ENCODE peak calls at places on chromosomes 6 and 20, in five cellular contexts. U is GM12878, F is HepG2, D is K562, Y is SK-N-SH. R is an unnamed sample.
A peak's percentile ranks its signal among the peaks of the same experiment; 100 is the strongest.

GRCh38 chr6:4844108-4844507 is 67.9 kb downstream of the CDYL start:
- DNase-seq in U (no peak), F (no peak), D (no peak), Y (no peak), R (no peak)

GRCh38 chr20:40770564-40771307 is 81.7 kb upstream of the MAFB start:
- DNase-seq in U (no peak), F (no peak), D (no peak), Y (no peak), R (no peak)

GRCh38 chr6:62103186-62103859 is 182.7 kb downstream of the KHDRBS2 start:
- DNase-seq in U (no peak), F (no peak), D (no peak), Y (no peak), R (no peak)

GRCh38 chr6:74780831-74781230 is 425.0 kb downstream of the COL12A1 start:
- DNase-seq in U (no peak), F (no peak), D (no peak), Y (no peak), R (no peak)

GRCh38 chr6:135372758-135373157 is 124.8 kb downstream of the AHI1 start:
- DNase-seq in U (no peak), F (no peak), D (no peak), Y (no peak), R (no peak)

GRCh38 chr6:145151624-145152023 is 583.7 kb downstream of the EPM2A start:
- DNase-seq in U (no peak), F (no peak), D (no peak), Y (no peak), R (no peak)

GRCh38 chr6:6697620-6698019 is 109.1 kb downstream of the LY86 start:
- DNase-seq in U (no peak), F (no peak), D (no peak), Y (no peak), R (no peak)

GRCh38 chr20:52379723-52380336 is 188.3 kb upstream of the ZFP64 start:
- DNase-seq in U (no peak), F (peak; percentile 15), D (peak; percentile 27), Y (peak; percentile 42), R (peak; percentile 7)

GRCh38 chr20:44033873-44034272 is 119.2 kb downstream of the TOX2 start:
- DNase-seq in U (no peak), F (no peak), D (no peak), Y (no peak), R (no peak)

GRCh38 chr20:23391707-23392310 is 29.5 kb downstream of the NAPB start:
- DNase-seq in U (no peak), F (no peak), D (no peak), Y (no peak), R (no peak)

GRCh38 chr20:17683218-17684076 is 1.4 kb upstream of the RRBP1 start:
- DNase-seq in U (no peak), F (peak; percentile 65), D (no peak), Y (no peak), R (no peak)

GRCh38 chr6:108260126-108260808 is 573 bp downstream of the SNX3 start:
- DNase-seq in U (peak; percentile 25), F (no peak), D (peak; percentile 80), Y (no peak), R (no peak)

GRCh38 chr6:72784071-72784470 is 162.2 kb downstream of the KCNQ5 start:
- DNase-seq in U (no peak), F (no peak), D (no peak), Y (no peak), R (no peak)

GRCh38 chr6:19538086-19538485 is 299.1 kb upstream of the ID4 start:
- DNase-seq in U (no peak), F (no peak), D (no peak), Y (no peak), R (no peak)

GRCh38 chr6:158608221-158608620 is 36.3 kb downstream of the DYNLT1 start:
- DNase-seq in U (no peak), F (no peak), D (no peak), Y (no peak), R (no peak)

GRCh38 chr20:51985013-51985415 is 182.7 kb upstream of the SALL4 start:
- DNase-seq in U (no peak), F (peak; percentile 54), D (no peak), Y (peak; percentile 60), R (no peak)

GRCh38 chr6:169439710-169440109 is 186.1 kb upstream of the THBS2 start:
- DNase-seq in U (no peak), F (no peak), D (no peak), Y (no peak), R (no peak)

GRCh38 chr6:161618816-161619454 is 345.1 kb upstream of the AGPAT4 start:
- DNase-seq in U (no peak), F (peak; percentile 49), D (peak; percentile 51), Y (peak; percentile 64), R (no peak)

GRCh38 chr6:15606347-15606746 is 56.5 kb downstream of the DTNBP1 start:
- DNase-seq in U (no peak), F (no peak), D (no peak), Y (no peak), R (no peak)

GRCh38 chr6:138538390-138539031 is 39.2 kb upstream of the NHSL1 start:
- DNase-seq in U (no peak), F (peak; percentile 86), D (no peak), Y (no peak), R (no peak)

GRCh38 chr20:18056174-18057105 is 1.3 kb downstream of the OVOL2 start:
- DNase-seq in U (no peak), F (no peak), D (no peak), Y (peak; percentile 56), R (peak; percentile 1)

GRCh38 chr6:110039996-110040383 is 61.9 kb downstream of the GPR6 start:
- DNase-seq in U (no peak), F (no peak), D (peak; percentile 10), Y (no peak), R (peak; percentile 65)

GRCh38 chr6:13120483-13121482 is 207.6 kb downstream of the TBC1D7 start:
- DNase-seq in U (no peak), F (no peak), D (no peak), Y (peak; percentile 26), R (no peak)

GRCh38 chr20:25128649-25129048 is 46.7 kb upstream of the VSX1 start:
- DNase-seq in U (no peak), F (no peak), D (no peak), Y (no peak), R (no peak)

GRCh38 chr6:111381126-111381525 is 101.9 kb downstream of the REV3L start:
- DNase-seq in U (no peak), F (no peak), D (no peak), Y (no peak), R (no peak)

GRCh38 chr6:166168616-166169548 is 1.2 kb upstream of the TBXT start:
- DNase-seq in U (no peak), F (no peak), D (no peak), Y (no peak), R (no peak)

GRCh38 chr6:149305372-149305771 is 12.1 kb upstream of the TAB2 start:
- DNase-seq in U (no peak), F (no peak), D (no peak), Y (no peak), R (no peak)

GRCh38 chr20:43915209-43916072 is 789 bp downstream of the TOX2 start:
- DNase-seq in U (no peak), F (no peak), D (no peak), Y (peak; percentile 77), R (no peak)

GRCh38 chr6:40634429-40634828 is 47.3 kb upstream of the LRFN2 start:
- DNase-seq in U (no peak), F (no peak), D (peak; percentile 4), Y (peak; percentile 69), R (no peak)

GRCh38 chr6:16760536-16761468 is at the start of gene ATXN1:
- DNase-seq in U (no peak), F (peak; percentile 53), D (no peak), Y (peak; percentile 80), R (peak; percentile 60)

GRCh38 chr20:38730989-38731737 is 6.9 kb downstream of the SLC32A1 start:
- DNase-seq in U (no peak), F (peak; percentile 62), D (peak; percentile 83), Y (peak; percentile 90), R (peak; percentile 42)

DNA sequence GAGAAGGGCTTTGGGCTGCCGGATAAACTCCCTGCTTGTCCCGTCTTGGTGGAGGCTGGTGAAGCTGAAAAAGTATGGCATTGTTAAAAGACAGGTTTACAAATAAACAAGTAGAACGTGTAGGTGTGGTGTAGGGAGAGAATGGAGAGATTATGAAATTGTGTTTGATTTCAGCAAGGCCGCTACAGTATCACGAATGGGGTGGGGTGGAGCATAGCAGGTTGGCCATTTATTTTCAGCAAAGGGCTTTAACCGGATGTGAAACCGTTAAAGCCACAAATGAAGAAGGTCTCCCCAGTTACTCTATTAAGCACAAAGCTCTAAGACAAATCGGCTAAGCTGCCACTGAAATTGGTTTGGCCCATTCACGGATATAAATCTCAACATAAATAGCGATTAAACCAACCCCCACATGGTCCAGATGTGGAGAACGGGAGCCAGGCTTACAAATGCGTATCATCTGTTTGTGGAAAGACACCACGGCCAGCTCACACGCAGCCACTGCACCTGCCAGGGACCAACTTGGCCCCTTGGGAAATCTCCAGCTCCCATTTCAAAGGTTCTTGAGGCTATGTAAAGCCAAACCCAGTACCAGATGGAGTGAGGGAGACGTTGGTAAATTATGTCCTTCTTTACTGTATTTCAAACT is 94.0 kb downstream of the ZMYND8 start:
- DNase-seq in U (peak; percentile 84), F (no peak), D (no peak), Y (peak; percentile 51), R (peak; percentile 35)
- TF ChIP-seq REST in U (no peak), F (no peak), D (no peak), Y (no peak), R (no peak)

GRCh38 chr20:1527923-1528322 is 29.6 kb downstream of the SIRPD start:
- DNase-seq in U (no peak), F (no peak), D (no peak), Y (no peak), R (no peak)

GRCh38 chr20:1526896-1527295 is 30.6 kb downstream of the SIRPD start:
- DNase-seq in U (no peak), F (no peak), D (no peak), Y (no peak), R (no peak)

GRCh38 chr20:1528811-1529210 is 28.7 kb downstream of the SIRPD start:
- DNase-seq in U (no peak), F (no peak), D (no peak), Y (no peak), R (peak; percentile 45)

GRCh38 chr20:1526310-1526709 is 31.2 kb downstream of the SIRPD start:
- DNase-seq in U (no peak), F (no peak), D (no peak), Y (no peak), R (no peak)

DNA sequence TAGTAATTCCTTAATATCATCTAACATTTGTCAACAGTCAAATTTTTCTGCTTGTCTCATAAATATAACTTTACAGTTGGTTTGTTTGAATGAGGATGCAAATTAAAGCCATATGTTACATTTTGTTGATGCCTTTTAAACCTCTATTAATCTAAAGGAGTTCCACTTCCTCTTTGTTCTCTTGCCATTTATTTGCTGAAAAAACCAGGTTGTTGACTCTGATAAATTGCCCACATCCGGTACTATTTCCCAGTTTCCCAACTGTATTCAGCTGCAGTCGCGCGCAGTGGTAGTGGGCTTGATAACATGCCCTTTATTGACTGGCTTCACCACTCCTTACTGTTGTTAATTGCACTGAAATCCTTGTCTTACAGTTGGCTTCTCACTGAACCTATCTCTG is 32.8 kb upstream of the SIRPB2 start:
- DNase-seq in U (no peak), F (no peak), D (peak; percentile 8), Y (no peak), R (peak; percentile 56)
- TF ChIP-seq GABPA in U (no peak), F (no peak), D (peak; percentile 49), Y (no peak), R (peak; percentile 20)

GRCh38 chr6:34241351-34242215 is 4.9 kb downstream of the HMGA1 start:
- DNase-seq in U (no peak), F (no peak), D (no peak), Y (no peak), R (no peak)
- TF ChIP-seq REST in U (no peak), F (no peak), D (no peak), Y (no peak), R (no peak)

GRCh38 chr6:167678102-167679101 is 148.3 kb upstream of the AFDN start:
- DNase-seq in U (no peak), F (peak; percentile 51), D (no peak), Y (peak; percentile 76), R (no peak)
- TF ChIP-seq GABPA in U (no peak), F (no peak), D (no peak), Y (no peak), R (no peak)

R was measured in HL-60.